ENCODE peak calls at places on chromosome 9, in ten cellular contexts. V, A, E, Z, T, U, M, C, R and F are unnamed samples.

GRCh38 chr9:281753-282645 is 67.3 kb downstream of the DOCK8 start:
- DNase-seq in V (no peak), A (peak; percentile 45), E (no peak), Z (no peak), T (no peak), U (no peak), M (no peak), C (peak; percentile 22), R (no peak), F (no peak)

GRCh38 chr9:104494808-104495207 is 9.3 kb upstream of the OR13F1 start:
- DNase-seq in V (no peak), A (no peak), E (peak; percentile 65), Z (no peak), T (no peak), U (no peak), M (no peak), C (no peak), R (peak; percentile 20), F (no peak)

GRCh38 chr9:22354699-22355384 is 91.8 kb upstream of the DMRTA1 start:
- DNase-seq in V (no peak), A (no peak), E (no peak), Z (no peak), T (no peak), U (no peak), M (no peak), C (no peak), R (no peak), F (no peak)

GRCh38 chr9:19935422-19935821 is 146.6 kb upstream of the SLC24A2 start:
- DNase-seq in V (no peak), A (no peak), E (no peak), Z (no peak), T (no peak), U (no peak), M (no peak), C (no peak), R (no peak), F (no peak)

GRCh38 chr9:6869081-6869948 is 111.5 kb downstream of the KDM4C start:
- DNase-seq in V (no peak), A (no peak), E (peak; percentile 41), Z (no peak), T (no peak), U (no peak), M (no peak), C (no peak), R (no peak), F (no peak)

GRCh38 chr9:133930046-133931015 is 61.8 kb downstream of the VAV2 start:
- DNase-seq in V (no peak), A (no peak), E (no peak), Z (no peak), T (no peak), U (no peak), M (no peak), C (no peak), R (no peak), F (no peak)

GRCh38 chr9:22041792-22042191 is 32.7 kb upstream of the CDKN2B start:
- DNase-seq in V (no peak), A (no peak), E (peak; percentile 21), Z (no peak), T (no peak), U (no peak), M (peak; percentile 77), C (no peak), R (no peak), F (no peak)

GRCh38 chr9:136011703-136012496 is 50.7 kb upstream of the UBAC1 start:
- DNase-seq in V (no peak), A (no peak), E (no peak), Z (peak; percentile 27), T (no peak), U (no peak), M (no peak), C (no peak), R (no peak), F (peak; percentile 91)

GRCh38 chr9:124385623-124386022 is 29.6 kb downstream of the PSMB7 start:
- DNase-seq in V (no peak), A (no peak), E (no peak), Z (no peak), T (no peak), U (no peak), M (no peak), C (no peak), R (no peak), F (no peak)

GRCh38 chr9:96612105-96612965 is 7.3 kb downstream of the CDC14B start:
- DNase-seq in V (no peak), A (no peak), E (peak; percentile 30), Z (peak; percentile 57), T (no peak), U (no peak), M (peak; percentile 9), C (no peak), R (peak; percentile 95), F (peak; percentile 97)

GRCh38 chr9:70679845-70680244 is 265.4 kb upstream of the KLF9 start:
- DNase-seq in V (no peak), A (no peak), E (no peak), Z (no peak), T (no peak), U (no peak), M (no peak), C (no peak), R (no peak), F (no peak)

GRCh38 chr9:6630502-6631206 is 14.9 kb downstream of the GLDC start:
- DNase-seq in V (no peak), A (peak; percentile 23), E (no peak), Z (no peak), T (no peak), U (no peak), M (no peak), C (no peak), R (no peak), F (no peak)

GRCh38 chr9:113620377-113621161 is 157.0 kb downstream of the RGS3 start:
- DNase-seq in V (peak; percentile 68), A (no peak), E (peak; percentile 76), Z (peak; percentile 19), T (no peak), U (peak; percentile 32), M (peak; percentile 81), C (peak; percentile 11), R (peak; percentile 10), F (no peak)

GRCh38 chr9:134887686-134888602 is 7.3 kb downstream of the FCN2 start:
- DNase-seq in V (no peak), A (no peak), E (no peak), Z (no peak), T (no peak), U (no peak), M (no peak), C (no peak), R (no peak), F (no peak)

GRCh38 chr9:137611623-137612609 is 6.4 kb downstream of the ARRDC1 start:
- DNase-seq in V (peak; percentile 61), A (no peak), E (no peak), Z (no peak), T (peak; percentile 48), U (peak; percentile 41), M (peak; percentile 96), C (no peak), R (no peak), F (no peak)

GRCh38 chr9:73179594-73179993 is 27.9 kb downstream of the ANXA1 start:
- DNase-seq in V (no peak), A (no peak), E (no peak), Z (no peak), T (no peak), U (no peak), M (peak; percentile 26), C (no peak), R (no peak), F (no peak)

GRCh38 chr9:98306384-98307145 is 51.1 kb upstream of the TBC1D2 start:
- DNase-seq in V (no peak), A (no peak), E (no peak), Z (no peak), T (no peak), U (no peak), M (no peak), C (no peak), R (no peak), F (no peak)

GRCh38 chr9:37550781-37551180 is 25.4 kb downstream of the FBXO10 start:
- DNase-seq in V (no peak), A (no peak), E (no peak), Z (no peak), T (no peak), U (no peak), M (no peak), C (no peak), R (no peak), F (no peak)

GRCh38 chr9:80074439-80074838 is 502.7 kb downstream of the TLE4 start:
- DNase-seq in V (no peak), A (no peak), E (no peak), Z (no peak), T (no peak), U (no peak), M (no peak), C (no peak), R (no peak), F (no peak)

GRCh38 chr9:27602107-27602836 is 29.0 kb upstream of the C9orf72 start:
- DNase-seq in V (no peak), A (no peak), E (no peak), Z (no peak), T (no peak), U (no peak), M (no peak), C (no peak), R (no peak), F (no peak)

GRCh38 chr9:112665347-112665746 is 52.6 kb downstream of the INIP start:
- DNase-seq in V (no peak), A (peak; percentile 8), E (no peak), Z (no peak), T (no peak), U (no peak), M (no peak), C (no peak), R (no peak), F (no peak)

GRCh38 chr9:79573697-79573976 is 1.9 kb downstream of the TLE4 start:
- DNase-seq in V (no peak), A (peak; percentile 33), E (no peak), Z (no peak), T (no peak), U (no peak), M (no peak), C (no peak), R (no peak), F (no peak)

GRCh38 chr9:79975471-79976316 is 403.9 kb downstream of the TLE4 start:
- DNase-seq in V (no peak), A (no peak), E (peak; percentile 19), Z (no peak), T (no peak), U (no peak), M (no peak), C (no peak), R (peak; percentile 28), F (peak; percentile 19)

GRCh38 chr9:4689687-4690104 is 10.3 kb downstream of the CDC37L1 start:
- DNase-seq in V (no peak), A (no peak), E (no peak), Z (no peak), T (no peak), U (no peak), M (no peak), C (no peak), R (peak; percentile 17), F (no peak)

GRCh38 chr9:73154760-73155159 is 3.1 kb downstream of the ANXA1 start:
- DNase-seq in V (no peak), A (no peak), E (no peak), Z (no peak), T (no peak), U (no peak), M (no peak), C (no peak), R (no peak), F (no peak)

GRCh38 chr9:7146582-7146981 is 388.8 kb downstream of the KDM4C start:
- DNase-seq in V (no peak), A (no peak), E (peak; percentile 12), Z (no peak), T (no peak), U (no peak), M (no peak), C (no peak), R (no peak), F (no peak)

GRCh38 chr9:114155967-114156294 is 594 bp downstream of the COL27A1 start:
- DNase-seq in V (peak; percentile 41), A (no peak), E (peak; percentile 63), Z (no peak), T (no peak), U (no peak), M (no peak), C (peak; percentile 23), R (no peak), F (no peak)

GRCh38 chr9:122011818-122012498 is 81.2 kb downstream of the TTLL11 start:
- DNase-seq in V (no peak), A (no peak), E (no peak), Z (no peak), T (no peak), U (no peak), M (no peak), C (no peak), R (no peak), F (no peak)